ENCODE peak calls at places on chromosomes 4 and X, in four cellular contexts. J is neural progenitor cell, V is AG04449, S is IMR-90. L is an unnamed sample.

GRCh38 chrX:15136795-15137194 is 133.1 kb downstream of the ASB9 start:
- DNase-seq in V (no peak), J (no peak), S (no peak), L (no peak)

GRCh38 chr4:94225449-94225848 is 17.8 kb downstream of the SMARCAD1 start:
- DNase-seq in S (no peak), V (no peak), J (no peak), L (no peak)

GRCh38 chrX:48761674-48762471 is at the start of gene GLOD5:
- DNase-seq in S (no peak), V (no peak), J (peak), L (peak)

GRCh38 chr4:8297691-8298485 is 28.3 kb downstream of the HTRA3 start:
- DNase-seq in V (no peak), J (no peak), S (no peak), L (no peak)

GRCh38 chr4:6338951-6339817 is 69.5 kb downstream of the WFS1 start:
- DNase-seq in V (no peak), S (no peak), J (no peak), L (no peak)

GRCh38 chr4:87092389-87093141 is 127.9 kb downstream of the KLHL8 start:
- DNase-seq in S (peak), J (no peak), V (no peak), L (peak)

GRCh38 chr4:8745036-8745827 is 126.4 kb downstream of the HMX1 start:
- DNase-seq in S (no peak), V (no peak), J (peak), L (no peak)

GRCh38 chrX:106932492-106932923 is 12.3 kb downstream of the CLDN2 start:
- DNase-seq in J (no peak), S (peak), V (no peak), L (peak)

GRCh38 chr4:98786866-98787265 is 128.5 kb upstream of the TSPAN5 start:
- DNase-seq in S (peak), V (no peak), J (no peak), L (peak)

GRCh38 chrX:85698921-85699320 is 319.5 kb upstream of the POF1B start:
- DNase-seq in S (no peak), J (peak), V (no peak), L (no peak)

GRCh38 chr4:177441061-177441802 is 1.0 kb downstream of the AGA start:
- DNase-seq in V (no peak), S (peak), J (peak), L (peak)

GRCh38 chr4:126727461-126727860 is 905.3 kb upstream of the INTU start:
- DNase-seq in S (peak), J (no peak), V (no peak), L (peak)

GRCh38 chrX:47646636-47647035 is 3.7 kb downstream of the ELK1 start:
- DNase-seq in J (no peak), V (no peak), S (no peak), L (no peak)

GRCh38 chr4:11446156-11446811 is 17.6 kb upstream of the HS3ST1 start:
- DNase-seq in J (no peak), V (no peak), S (peak), L (peak)

GRCh38 chr4:18127030-18127429 is 105.5 kb upstream of the LCORL start:
- DNase-seq in S (no peak), V (no peak), J (no peak), L (no peak)

GRCh38 chr4:37892641-37893040 is 1.8 kb downstream of the TBC1D1 start:
- DNase-seq in J (no peak), S (no peak), V (no peak), L (no peak)

GRCh38 chr4:100348472-100348871 is 158.2 kb upstream of the DDIT4L start:
- DNase-seq in S (peak), V (no peak), J (no peak), L (peak)

GRCh38 chr4:159677521-159677920 is 574.6 kb downstream of the RAPGEF2 start:
- DNase-seq in V (no peak), S (no peak), J (no peak), L (peak)

GRCh38 chr4:61520688-61521160 is 320.6 kb downstream of the ADGRL3 start:
- DNase-seq in V (no peak), J (no peak), S (peak), L (peak)

GRCh38 chrX:143873343-143873742 is 10.5 kb upstream of the UBE2NL start:
- DNase-seq in S (no peak), V (no peak), J (no peak), L (no peak)

GRCh38 chr4:5783486-5783885 is 72.5 kb downstream of the EVC start:
- DNase-seq in J (no peak), S (no peak), V (no peak), L (no peak)

GRCh38 chr4:610411-611261 is 14.7 kb upstream of the PDE6B start:
- DNase-seq in V (peak), J (no peak), S (peak), L (peak)

GRCh38 chr4:89136525-89136924 is 25.2 kb downstream of the TIGD2 start:
- DNase-seq in V (no peak), S (peak), J (no peak), L (peak)

GRCh38 chr4:89572224-89572858 is 264.6 kb downstream of the SNCA start:
- DNase-seq in J (peak), V (no peak), S (no peak), L (peak)

GRCh38 chrX:110346681-110347080 is 12.0 kb upstream of the RTL9 start:
- DNase-seq in S (no peak), V (no peak), J (peak), L (peak)
- TF ChIP-seq CTCF in S (no peak), V (peak), J (no peak), L (peak)

DNA sequence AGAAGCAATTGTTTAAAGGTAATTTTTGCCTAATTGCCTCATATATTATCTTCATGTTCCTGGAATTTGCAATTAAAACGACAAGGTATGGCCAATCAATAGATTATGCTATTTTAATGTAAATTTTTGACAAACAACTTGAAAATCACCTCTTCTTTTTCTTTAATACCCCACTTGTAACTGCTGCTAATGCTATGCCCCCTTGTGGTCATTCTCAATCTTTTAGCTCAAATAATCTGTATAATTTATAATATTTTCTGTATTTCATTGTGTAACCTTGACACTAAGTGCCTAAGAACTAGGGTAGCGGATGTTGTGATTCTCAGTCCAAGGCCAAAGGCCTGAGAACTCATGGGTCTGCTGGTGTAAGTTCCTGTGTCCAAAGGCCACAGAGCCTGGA is 831.7 kb upstream of the POU3F4 start:
- DNase-seq in V (no peak), J (no peak), S (no peak), L (peak)
- TF ChIP-seq CTCF in V (no peak), J (peak), S (peak), L (no peak)

GRCh38 chr4:15043226-15043625 is 40.9 kb downstream of the CPEB2 start:
- DNase-seq in S (no peak), V (no peak), J (peak), L (peak)
- TF ChIP-seq CTCF in S (no peak), V (no peak), J (peak), L (peak)

DNA sequence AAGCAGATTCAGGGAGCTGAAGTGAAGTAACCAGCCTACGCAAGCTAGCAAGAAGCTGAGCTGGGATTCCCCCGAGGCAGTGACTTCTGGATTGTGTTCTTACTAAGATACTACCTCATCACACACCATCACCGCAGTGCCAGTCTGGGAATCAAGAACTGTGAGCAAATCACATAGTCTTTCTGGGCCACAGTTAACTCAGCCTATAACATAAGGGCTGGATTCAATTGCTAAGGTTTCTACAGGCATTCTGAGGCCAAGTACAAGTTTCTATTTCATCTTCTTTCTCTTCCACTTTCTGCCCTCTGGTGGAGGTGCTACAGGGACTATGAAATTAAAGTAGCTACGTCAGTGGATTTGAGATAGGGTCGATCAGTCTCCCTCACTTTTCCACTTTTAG is 1.4 kb upstream of the CORIN start:
- DNase-seq in J (no peak), S (peak), V (no peak), L (peak)
- TF ChIP-seq CTCF in J (peak), S (no peak), V (peak), L (peak)

GRCh38 chrX:131728295-131729145 is 184.6 kb downstream of the OR13H1 start:
- DNase-seq in V (no peak), S (peak), J (no peak), L (no peak)
- TF ChIP-seq CTCF in V (no peak), S (peak), J (no peak), L (no peak)

GRCh38 chr4:132564920-132565319 is 584.2 kb upstream of the PCDH10 start:
- DNase-seq in J (no peak), S (no peak), V (no peak), L (no peak)
- TF ChIP-seq CTCF in J (peak), S (no peak), V (no peak), L (no peak)

L was measured in choroid plexus epithelial cell.